ENCODE peak calls at places on chromosomes 3 and 15, in four cellular contexts. One of them, this sample, is unnamed. For H3K4me1, the result is how much of the 10 kb centered on the place peaks cover.

GRCh38 chr3:178585439-178585838 is 49.2 kb downstream of the KCNMB2 start:
- DNase-seq in H9: no peak
- DNase-seq in mesendoderm: no peak
- DNase-seq in IMR-90: no peak
- DNase-seq in this sample: no peak

GRCh38 chr3:12401208-12401607 is 83.1 kb upstream of the TSEN2 start:
- DNase-seq in IMR-90: no peak
- DNase-seq in H9: no peak
- DNase-seq in mesendoderm: no peak
- DNase-seq in this sample: no peak

GRCh38 chr3:16496408-16497222 is 16.9 kb downstream of the RFTN1 start:
- DNase-seq in mesendoderm: no peak
- DNase-seq in IMR-90: no peak
- DNase-seq in H9: no peak
- DNase-seq in this sample: no peak

GRCh38 chr15:95520922-95521321 is 809.6 kb upstream of the NR2F2 start:
- DNase-seq in mesendoderm: no peak
- DNase-seq in H9: no peak
- DNase-seq in IMR-90: no peak
- DNase-seq in this sample: no peak

GRCh38 chr3:100492810-100493140 is 356 bp downstream of the TMEM45A start:
- DNase-seq in mesendoderm: no peak
- DNase-seq in H9: no peak
- DNase-seq in IMR-90: no peak
- DNase-seq in this sample: no peak

GRCh38 chr3:142609136-142609535 is 12.9 kb downstream of the PLS1 start:
- DNase-seq in H9: no peak
- DNase-seq in IMR-90: no peak
- DNase-seq in mesendoderm: no peak
- DNase-seq in this sample: no peak

GRCh38 chr3:156682963-156683362 is 8.6 kb downstream of the TIPARP start:
- DNase-seq in mesendoderm: no peak
- DNase-seq in H9: no peak
- DNase-seq in IMR-90: no peak
- DNase-seq in this sample: no peak

GRCh38 chr15:36175781-36176211 is 403.6 kb upstream of the CDIN1 start:
- DNase-seq in H9: no peak
- DNase-seq in mesendoderm: peak
- DNase-seq in IMR-90: no peak
- DNase-seq in this sample: no peak

GRCh38 chr3:175073209-175073905 is 214.2 kb downstream of the NAALADL2 start:
- DNase-seq in H9: no peak
- DNase-seq in mesendoderm: no peak
- DNase-seq in IMR-90: no peak
- DNase-seq in this sample: peak

GRCh38 chr3:30934208-30934550 is 39.7 kb upstream of the GADL1 start:
- DNase-seq in H9: no peak
- DNase-seq in mesendoderm: peak
- DNase-seq in IMR-90: peak
- DNase-seq in this sample: peak

GRCh38 chr15:49188933-49189332 is 18.9 kb downstream of the GALK2 start:
- DNase-seq in IMR-90: no peak
- DNase-seq in H9: no peak
- DNase-seq in mesendoderm: no peak
- DNase-seq in this sample: no peak

GRCh38 chr15:67009576-67010569 is 55.5 kb upstream of the SMAD3 start:
- DNase-seq in mesendoderm: no peak
- DNase-seq in IMR-90: no peak
- DNase-seq in H9: no peak
- DNase-seq in this sample: no peak

GRCh38 chr3:46712191-46713047 is 5.2 kb downstream of the PRSS50 start:
- DNase-seq in mesendoderm: no peak
- DNase-seq in H9: no peak
- DNase-seq in IMR-90: no peak
- DNase-seq in this sample: no peak

GRCh38 chr3:188158731-188159355 is 4.9 kb downstream of the LPP start:
- DNase-seq in H9: no peak
- DNase-seq in IMR-90: no peak
- DNase-seq in mesendoderm: no peak
- DNase-seq in this sample: no peak

GRCh38 chr3:45440562-45440961 is 52.2 kb downstream of the LARS2 start:
- DNase-seq in IMR-90: no peak
- DNase-seq in mesendoderm: no peak
- DNase-seq in H9: no peak
- DNase-seq in this sample: no peak

GRCh38 chr15:83446904-83447708 is at the start of gene SH3GL3:
- DNase-seq in mesendoderm: peak
- DNase-seq in H9: peak
- DNase-seq in IMR-90: peak
- DNase-seq in this sample: peak

GRCh38 chr15:58558777-58559176 is 127.0 kb downstream of the LIPC start:
- DNase-seq in H9: no peak
- DNase-seq in IMR-90: no peak
- DNase-seq in mesendoderm: no peak
- DNase-seq in this sample: no peak

GRCh38 chr15:82122754-82123400 is 77.1 kb upstream of the MEX3B start:
- DNase-seq in H9: no peak
- DNase-seq in mesendoderm: peak
- DNase-seq in IMR-90: peak
- DNase-seq in this sample: peak

GRCh38 chr15:89829161-89829560 is 14.5 kb upstream of the ANPEP start:
- DNase-seq in H9: no peak
- DNase-seq in mesendoderm: no peak
- DNase-seq in IMR-90: no peak
- DNase-seq in this sample: no peak

GRCh38 chr3:114551770-114552526 is 258.1 kb downstream of the TIGIT start:
- DNase-seq in IMR-90: peak
- DNase-seq in mesendoderm: no peak
- DNase-seq in H9: no peak
- DNase-seq in this sample: peak

GRCh38 chr3:186534113-186534669 is 10.0 kb downstream of the CRYGS start:
- DNase-seq in H9: no peak
- DNase-seq in mesendoderm: no peak
- DNase-seq in IMR-90: no peak
- DNase-seq in this sample: no peak

GRCh38 chr15:99019558-99020540 is 12.3 kb upstream of the PGPEP1L start:
- DNase-seq in IMR-90: peak
- DNase-seq in H9: no peak
- DNase-seq in mesendoderm: no peak
- DNase-seq in this sample: peak

GRCh38 chr15:50764331-50765201 is 940 bp downstream of the SPPL2A start:
- DNase-seq in mesendoderm: no peak
- DNase-seq in H9: no peak
- DNase-seq in IMR-90: peak
- DNase-seq in this sample: peak

GRCh38 chr3:54550216-54550977 is 377.5 kb downstream of the LRTM1 start:
- DNase-seq in IMR-90: no peak
- DNase-seq in H9: no peak
- DNase-seq in mesendoderm: no peak
- DNase-seq in this sample: no peak

GRCh38 chr15:67923647-67923971 is 83.8 kb upstream of the RNU6-1 start:
- DNase-seq in IMR-90: peak
- DNase-seq in H9: no peak
- DNase-seq in mesendoderm: no peak
- DNase-seq in this sample: no peak

GRCh38 chr3:141105828-141106628 is 54.9 kb downstream of the SPSB4 start:
- DNase-seq in H9: peak
- DNase-seq in mesendoderm: peak
- DNase-seq in IMR-90: peak
- DNase-seq in this sample: peak

GRCh38 chr15:92294759-92295158 is 98.9 kb upstream of the ST8SIA2 start:
- DNase-seq in H9: no peak
- DNase-seq in IMR-90: no peak
- DNase-seq in mesendoderm: no peak
- DNase-seq in this sample: no peak

GRCh38 chr15:67584157-67584556 is 41.7 kb downstream of the MAP2K5 start:
- DNase-seq in mesendoderm: no peak
- DNase-seq in IMR-90: no peak
- DNase-seq in H9: no peak
- DNase-seq in this sample: peak

GRCh38 chr15:87981969-87982368 is 274.6 kb downstream of the NTRK3 start:
- DNase-seq in H9: no peak
- DNase-seq in mesendoderm: no peak
- DNase-seq in IMR-90: no peak
- DNase-seq in this sample: no peak

GRCh38 chr3:58719684-58720083 is 53.1 kb upstream of the FAM3D start:
- DNase-seq in mesendoderm: no peak
- DNase-seq in IMR-90: no peak
- DNase-seq in H9: no peak
- DNase-seq in this sample: no peak

GRCh38 chr3:46668591-46668990 is 24.9 kb downstream of the ALS2CL start:
- DNase-seq in mesendoderm: no peak
- DNase-seq in H9: peak
- DNase-seq in IMR-90: no peak
- DNase-seq in this sample: no peak

GRCh38 chr3:139830817-139831216 is 104.2 kb upstream of the CLSTN2 start:
- DNase-seq in mesendoderm: peak
- DNase-seq in IMR-90: no peak
- DNase-seq in H9: peak
- DNase-seq in this sample: no peak

GRCh38 chr15:99928429-99928981 is 195.3 kb upstream of the LYSMD4 start:
- DNase-seq in IMR-90: peak
- DNase-seq in mesendoderm: peak
- DNase-seq in H9: peak
- DNase-seq in this sample: peak

GRCh38 chr15:99474041-99474906 is 91.5 kb upstream of the MEF2A start:
- DNase-seq in H9: no peak
- DNase-seq in mesendoderm: no peak
- DNase-seq in IMR-90: no peak
- DNase-seq in this sample: no peak

GRCh38 chr3:129890125-129890524 is 3.4 kb downstream of the TMCC1 start:
- DNase-seq in H9: no peak
- DNase-seq in mesendoderm: no peak
- DNase-seq in IMR-90: no peak
- DNase-seq in this sample: no peak

GRCh38 chr15:78061963-78062427 is 15.5 kb downstream of the TBC1D2B start:
- DNase-seq in IMR-90: peak
- DNase-seq in mesendoderm: peak
- DNase-seq in H9: no peak
- DNase-seq in this sample: peak

GRCh38 chr3:184696643-184697042 is 15.2 kb downstream of the MAGEF1 start:
- DNase-seq in IMR-90: no peak
- DNase-seq in H9: no peak
- DNase-seq in mesendoderm: no peak
- DNase-seq in this sample: no peak

DNA sequence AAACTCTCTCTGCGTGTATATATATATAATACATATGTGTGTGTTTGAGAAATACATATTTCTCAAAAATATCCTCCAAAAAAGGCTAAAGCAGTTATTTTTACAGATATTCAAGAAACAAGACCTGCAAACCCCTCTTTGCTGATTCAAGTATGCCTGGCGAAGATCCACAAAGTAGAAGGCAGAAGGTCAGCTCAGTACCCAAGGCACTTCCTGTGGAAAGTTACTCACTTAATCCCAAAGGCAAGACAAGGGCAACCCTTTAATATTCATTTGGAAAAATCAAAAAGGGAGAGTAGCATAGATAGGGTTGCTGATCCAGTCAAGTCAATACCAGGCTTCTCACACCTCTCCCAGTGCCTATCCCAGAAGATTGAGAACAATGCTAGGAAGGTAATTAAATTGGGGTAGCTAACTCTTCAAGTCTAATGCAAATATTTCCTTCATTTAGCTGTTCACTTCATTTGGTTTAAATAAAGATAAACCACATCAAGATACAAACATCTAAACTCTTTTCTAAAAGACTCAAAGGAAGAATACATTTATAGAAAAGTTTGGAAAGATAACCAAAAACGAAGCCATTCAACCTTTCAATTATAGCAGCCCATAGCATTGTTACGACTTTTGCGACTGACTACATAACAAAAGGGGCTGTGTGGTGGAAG is 7.2 kb downstream of the COX17 start:
- DNase-seq in IMR-90: no peak
- DNase-seq in mesendoderm: no peak
- DNase-seq in H9: no peak
- DNase-seq in this sample: peak
- H3K4me1 ChIP-seq in IMR-90: under half
- H3K4me1 ChIP-seq in mesendoderm: under half
- H3K4me1 ChIP-seq in H9: under half
- H3K4me1 ChIP-seq in this sample: under half

GRCh38 chr15:52789008-52789600 is 1.0 kb downstream of the ONECUT1 start:
- DNase-seq in H9: no peak
- DNase-seq in IMR-90: no peak
- DNase-seq in mesendoderm: no peak
- DNase-seq in this sample: no peak
- H3K18ac ChIP-seq in H9: no peak
- H3K18ac ChIP-seq in IMR-90: no peak
- H3K18ac ChIP-seq in mesendoderm: no peak
- H3K18ac ChIP-seq in this sample: no peak

DNA sequence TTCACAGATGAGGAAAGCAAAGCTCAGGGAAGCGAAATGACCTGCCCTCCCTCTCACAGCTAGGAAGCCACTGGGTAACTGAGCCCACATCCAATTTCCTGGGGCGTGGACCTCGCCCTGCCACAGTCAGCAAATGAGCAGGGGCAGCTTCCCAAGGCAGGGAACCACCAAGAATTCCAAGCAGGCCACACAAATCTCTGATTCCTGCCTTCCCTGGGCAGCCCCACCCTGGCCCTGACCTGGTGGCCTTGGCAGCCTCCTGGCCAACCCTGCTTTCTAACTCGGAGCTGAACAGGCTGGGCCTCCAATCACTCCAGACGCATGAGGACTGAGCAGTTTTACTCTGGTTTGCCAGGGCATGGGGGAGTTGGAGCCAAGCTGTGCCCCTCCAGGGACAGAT is 203.7 kb upstream of the TLE3 start:
- DNase-seq in mesendoderm: no peak
- DNase-seq in IMR-90: no peak
- DNase-seq in H9: no peak
- DNase-seq in this sample: no peak
- H3K23ac ChIP-seq in mesendoderm: no peak
- H3K23ac ChIP-seq in IMR-90: no peak
- H3K23ac ChIP-seq in H9: no peak
- H3K23ac ChIP-seq in this sample: no peak

GRCh38 chr3:14436954-14437281 is 34.5 kb downstream of the SLC6A6 start:
- DNase-seq in IMR-90: no peak
- DNase-seq in mesendoderm: no peak
- DNase-seq in H9: no peak
- DNase-seq in this sample: no peak

GRCh38 chr3:14432996-14433572 is 30.7 kb downstream of the SLC6A6 start:
- DNase-seq in mesendoderm: no peak
- DNase-seq in H9: no peak
- DNase-seq in IMR-90: no peak
- DNase-seq in this sample: no peak

GRCh38 chr3:14435175-14436011 is 33.0 kb downstream of the SLC6A6 start:
- DNase-seq in H9: no peak
- DNase-seq in mesendoderm: peak
- DNase-seq in IMR-90: no peak
- DNase-seq in this sample: no peak

GRCh38 chr3:14434105-14434504 is 31.7 kb downstream of the SLC6A6 start:
- DNase-seq in IMR-90: peak
- DNase-seq in mesendoderm: no peak
- DNase-seq in H9: no peak
- DNase-seq in this sample: peak

GRCh38 chr3:14434541-14435151 is 32.2 kb downstream of the SLC6A6 start:
- DNase-seq in IMR-90: no peak
- DNase-seq in H9: no peak
- DNase-seq in mesendoderm: no peak
- DNase-seq in this sample: no peak
- H3K4me1 ChIP-seq in IMR-90: under half
- H3K4me1 ChIP-seq in H9: under half
- H3K4me1 ChIP-seq in mesendoderm: under half
- H3K4me1 ChIP-seq in this sample: half or more

GRCh38 chr15:101355678-101356464 is 60.8 kb upstream of the SNRPA1 start:
- DNase-seq in IMR-90: no peak
- DNase-seq in mesendoderm: no peak
- DNase-seq in H9: no peak
- DNase-seq in this sample: no peak
- H3K18ac ChIP-seq in IMR-90: no peak
- H3K18ac ChIP-seq in mesendoderm: no peak
- H3K18ac ChIP-seq in H9: no peak
- H3K18ac ChIP-seq in this sample: no peak